ENCODE peak calls at places on chromosome 22, in eight cellular contexts. One of them, this sample, is unnamed.

GRCh38 chr22:44883011-44883421 is 126.8 kb downstream of the PHF21B start:
- DNase-seq in IMR-90: no peak
- DNase-seq in heart left ventricle: no peak
- DNase-seq in transverse colon: no peak
- DNase-seq in gastrocnemius medialis: no peak
- DNase-seq in suprapubic skin: peak; percentile 52
- DNase-seq in body of pancreas: no peak
- DNase-seq in adrenal gland: no peak
- DNase-seq in this sample: peak; percentile 41

GRCh38 chr22:36166518-36167220 is 6.1 kb upstream of the APOL3 start:
- DNase-seq in heart left ventricle: no peak
- DNase-seq in suprapubic skin: no peak
- DNase-seq in body of pancreas: no peak
- DNase-seq in gastrocnemius medialis: no peak
- DNase-seq in transverse colon: no peak
- DNase-seq in IMR-90: no peak
- DNase-seq in adrenal gland: no peak
- DNase-seq in this sample: no peak

GRCh38 chr22:33111491-33111890 is 53.3 kb upstream of the SYN3 start:
- DNase-seq in heart left ventricle: no peak
- DNase-seq in adrenal gland: no peak
- DNase-seq in suprapubic skin: no peak
- DNase-seq in IMR-90: no peak
- DNase-seq in transverse colon: no peak
- DNase-seq in body of pancreas: no peak
- DNase-seq in gastrocnemius medialis: no peak
- DNase-seq in this sample: no peak

GRCh38 chr22:32880906-32881596 is 79.5 kb downstream of the TIMP3 start:
- DNase-seq in body of pancreas: peak; percentile 38
- DNase-seq in IMR-90: peak; percentile 73
- DNase-seq in gastrocnemius medialis: no peak
- DNase-seq in adrenal gland: peak; percentile 94
- DNase-seq in suprapubic skin: no peak
- DNase-seq in transverse colon: peak; percentile 23
- DNase-seq in heart left ventricle: peak; percentile 94
- DNase-seq in this sample: peak; percentile 83

GRCh38 chr22:28075260-28075981 is 156.4 kb upstream of the PITPNB start:
- DNase-seq in suprapubic skin: no peak
- DNase-seq in heart left ventricle: peak; percentile 60
- DNase-seq in transverse colon: peak; percentile 8
- DNase-seq in IMR-90: peak; percentile 91
- DNase-seq in adrenal gland: peak; percentile 86
- DNase-seq in gastrocnemius medialis: peak; percentile 80
- DNase-seq in body of pancreas: peak; percentile 74
- DNase-seq in this sample: no peak

GRCh38 chr22:19473578-19473977 is 5.4 kb downstream of the UFD1 start:
- DNase-seq in gastrocnemius medialis: peak; percentile 88
- DNase-seq in suprapubic skin: no peak
- DNase-seq in IMR-90: no peak
- DNase-seq in body of pancreas: no peak
- DNase-seq in heart left ventricle: no peak
- DNase-seq in adrenal gland: peak; percentile 56
- DNase-seq in transverse colon: no peak
- DNase-seq in this sample: no peak

GRCh38 chr22:45754822-45755221 is 83.2 kb downstream of the ATXN10 start:
- DNase-seq in body of pancreas: no peak
- DNase-seq in gastrocnemius medialis: no peak
- DNase-seq in adrenal gland: no peak
- DNase-seq in transverse colon: no peak
- DNase-seq in suprapubic skin: no peak
- DNase-seq in heart left ventricle: no peak
- DNase-seq in IMR-90: no peak
- DNase-seq in this sample: no peak

GRCh38 chr22:44402196-44403111 is 89.7 kb upstream of the SHISAL1 start:
- DNase-seq in body of pancreas: peak; percentile 3
- DNase-seq in adrenal gland: no peak
- DNase-seq in gastrocnemius medialis: no peak
- DNase-seq in suprapubic skin: no peak
- DNase-seq in IMR-90: no peak
- DNase-seq in heart left ventricle: peak; percentile 18
- DNase-seq in transverse colon: no peak
- DNase-seq in this sample: peak; percentile 47

GRCh38 chr22:44620841-44621382 is 81.1 kb upstream of the PRR5 start:
- DNase-seq in heart left ventricle: no peak
- DNase-seq in body of pancreas: no peak
- DNase-seq in transverse colon: no peak
- DNase-seq in suprapubic skin: no peak
- DNase-seq in gastrocnemius medialis: no peak
- DNase-seq in adrenal gland: no peak
- DNase-seq in IMR-90: no peak
- DNase-seq in this sample: peak; percentile 80

GRCh38 chr22:35995772-35996171 is 32.9 kb downstream of the RBFOX2 start:
- DNase-seq in IMR-90: peak; percentile 99
- DNase-seq in suprapubic skin: peak; percentile 82
- DNase-seq in transverse colon: peak; percentile 66
- DNase-seq in heart left ventricle: peak; percentile 79
- DNase-seq in body of pancreas: peak; percentile 39
- DNase-seq in adrenal gland: peak; percentile 89
- DNase-seq in gastrocnemius medialis: peak; percentile 72
- DNase-seq in this sample: no peak

GRCh38 chr22:17366830-17367229 is 2.4 kb upstream of the CECR2 start:
- DNase-seq in adrenal gland: no peak
- DNase-seq in IMR-90: no peak
- DNase-seq in gastrocnemius medialis: peak; percentile 63
- DNase-seq in transverse colon: peak; percentile 17
- DNase-seq in body of pancreas: peak; percentile 50
- DNase-seq in heart left ventricle: peak; percentile 53
- DNase-seq in suprapubic skin: no peak
- DNase-seq in this sample: peak; percentile 81

GRCh38 chr22:34330432-34330831 is 410.2 kb upstream of the LARGE1 start:
- DNase-seq in IMR-90: no peak
- DNase-seq in heart left ventricle: no peak
- DNase-seq in transverse colon: no peak
- DNase-seq in gastrocnemius medialis: no peak
- DNase-seq in adrenal gland: no peak
- DNase-seq in body of pancreas: no peak
- DNase-seq in suprapubic skin: no peak
- DNase-seq in this sample: no peak

GRCh38 chr22:34319346-34319745 is 399.1 kb upstream of the LARGE1 start:
- DNase-seq in body of pancreas: no peak
- DNase-seq in adrenal gland: no peak
- DNase-seq in IMR-90: no peak
- DNase-seq in transverse colon: no peak
- DNase-seq in suprapubic skin: no peak
- DNase-seq in gastrocnemius medialis: no peak
- DNase-seq in heart left ventricle: no peak
- DNase-seq in this sample: no peak

GRCh38 chr22:34324763-34325162 is 404.5 kb upstream of the LARGE1 start:
- DNase-seq in suprapubic skin: no peak
- DNase-seq in body of pancreas: no peak
- DNase-seq in gastrocnemius medialis: no peak
- DNase-seq in transverse colon: no peak
- DNase-seq in adrenal gland: no peak
- DNase-seq in IMR-90: no peak
- DNase-seq in heart left ventricle: peak; percentile 75
- DNase-seq in this sample: no peak
- TF ChIP-seq POLR2A in suprapubic skin: no peak
- TF ChIP-seq POLR2A in body of pancreas: no peak
- TF ChIP-seq POLR2A in gastrocnemius medialis: no peak
- TF ChIP-seq POLR2A in transverse colon: no peak
- TF ChIP-seq POLR2A in adrenal gland: no peak
- TF ChIP-seq POLR2A in IMR-90: no peak
- TF ChIP-seq POLR2A in heart left ventricle: no peak
- TF ChIP-seq POLR2A in this sample: no peak

DNA sequence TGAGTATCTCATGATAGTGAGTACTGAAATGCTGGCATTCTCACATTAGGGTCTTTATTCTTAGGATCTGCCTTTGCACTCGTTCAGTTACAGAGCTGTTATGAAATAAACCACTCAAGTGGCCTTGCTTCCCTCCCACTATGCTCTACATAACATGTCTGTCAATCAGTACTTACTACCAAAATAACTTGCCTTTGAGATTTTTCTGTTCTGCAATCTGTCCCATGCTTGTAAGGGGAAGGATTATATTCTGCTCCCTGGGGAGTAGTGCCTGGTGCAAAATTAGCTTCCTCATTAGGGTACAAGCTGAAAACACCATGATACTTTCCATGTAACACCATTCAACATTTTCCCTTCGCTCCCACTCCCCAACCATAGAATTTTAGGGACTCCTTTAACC is 1.9 kb upstream of the GRAP2 start:
- DNase-seq in gastrocnemius medialis: no peak
- DNase-seq in suprapubic skin: no peak
- DNase-seq in body of pancreas: no peak
- DNase-seq in adrenal gland: no peak
- DNase-seq in heart left ventricle: no peak
- DNase-seq in transverse colon: no peak
- DNase-seq in IMR-90: no peak
- DNase-seq in this sample: no peak
- H3K27ac ChIP-seq in gastrocnemius medialis: no peak overlapping the region
- H3K27ac ChIP-seq in suprapubic skin: no peak overlapping the region
- H3K27ac ChIP-seq in body of pancreas: no peak overlapping the region
- H3K27ac ChIP-seq in adrenal gland: no peak overlapping the region
- H3K27ac ChIP-seq in heart left ventricle: no peak overlapping the region
- H3K27ac ChIP-seq in transverse colon: no peak overlapping the region
- H3K27ac ChIP-seq in IMR-90: no peak overlapping the region
- H3K27ac ChIP-seq in this sample: no peak overlapping the region

DNA sequence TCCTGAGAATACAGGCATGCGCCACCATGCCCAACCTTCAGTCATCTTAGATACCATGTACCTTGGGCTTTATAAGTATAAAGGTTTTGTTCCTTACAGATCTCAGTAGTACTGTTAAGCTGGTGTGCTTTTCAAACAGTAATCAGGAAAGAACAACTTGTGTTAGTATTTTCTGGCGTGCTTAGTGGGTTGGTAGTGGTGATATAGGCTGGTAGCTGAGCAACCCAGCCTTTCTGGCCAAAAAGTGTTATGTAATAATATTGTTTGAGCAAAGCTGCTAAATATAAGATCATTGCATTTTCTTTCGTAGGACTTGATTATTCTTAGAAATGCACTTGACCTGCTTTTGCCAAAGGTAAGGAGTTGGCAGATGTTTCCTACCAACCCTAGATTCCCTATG is 6.5 kb downstream of the ADSL start:
- DNase-seq in heart left ventricle: no peak
- DNase-seq in body of pancreas: no peak
- DNase-seq in transverse colon: no peak
- DNase-seq in adrenal gland: no peak
- DNase-seq in IMR-90: no peak
- DNase-seq in suprapubic skin: no peak
- DNase-seq in gastrocnemius medialis: no peak
- DNase-seq in this sample: no peak
- H3K36me3 ChIP-seq in heart left ventricle: peaks cover 92% of the 10 kb centered on the region
- H3K36me3 ChIP-seq in body of pancreas: no peaks in the 10 kb centered on the region
- H3K36me3 ChIP-seq in transverse colon: no peaks in the 10 kb centered on the region
- H3K36me3 ChIP-seq in adrenal gland: peaks cover 80% of the 10 kb centered on the region
- H3K36me3 ChIP-seq in IMR-90: peaks cover 25% of the 10 kb centered on the region
- H3K36me3 ChIP-seq in suprapubic skin: peaks cover 66% of the 10 kb centered on the region
- H3K36me3 ChIP-seq in gastrocnemius medialis: no peaks in the 10 kb centered on the region
- H3K36me3 ChIP-seq in this sample: peaks cover 96% of the 10 kb centered on the region

DNA sequence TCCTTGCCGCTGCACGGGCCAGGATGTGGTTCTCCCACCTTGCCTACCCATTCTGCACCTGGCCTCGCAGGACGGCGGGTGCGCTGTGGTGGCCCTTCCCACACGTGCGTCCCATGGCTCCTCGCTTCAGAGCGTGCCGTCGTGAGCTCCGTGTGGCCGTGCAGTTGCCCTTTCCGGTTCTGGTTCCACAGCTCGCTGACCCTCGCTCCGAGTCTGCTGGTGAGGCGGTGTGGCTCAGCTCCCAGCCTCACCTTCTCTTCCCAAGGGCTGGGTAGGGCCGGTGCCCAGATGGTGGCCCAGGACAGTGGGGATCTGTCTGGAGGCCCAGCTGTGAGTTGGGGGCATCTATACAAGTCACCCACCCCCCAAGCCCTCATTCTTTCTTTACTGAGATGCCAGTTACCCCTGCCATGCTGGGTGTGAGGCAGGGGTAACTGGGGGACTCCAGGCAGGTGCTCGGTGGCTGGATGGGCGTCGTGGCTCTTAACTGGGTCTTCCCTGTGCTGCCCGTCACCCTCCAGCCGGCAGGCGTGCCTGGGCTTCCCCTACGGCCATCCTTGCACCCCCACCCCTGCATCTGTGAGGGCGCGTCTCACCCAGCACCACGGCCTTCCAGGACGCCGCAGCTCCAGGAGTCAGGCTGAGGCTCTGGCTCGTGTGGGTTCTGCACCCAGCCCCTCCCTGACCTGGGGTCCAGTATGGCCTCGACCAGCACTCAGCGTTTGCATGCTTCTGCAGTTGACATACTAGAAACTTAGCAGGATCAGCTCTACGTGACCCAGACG is 395.2 kb downstream of the TBC1D22A start:
- DNase-seq in IMR-90: no peak
- DNase-seq in heart left ventricle: no peak
- DNase-seq in adrenal gland: no peak
- DNase-seq in suprapubic skin: no peak
- DNase-seq in gastrocnemius medialis: no peak
- DNase-seq in transverse colon: no peak
- DNase-seq in body of pancreas: no peak
- DNase-seq in this sample: no peak
- TF ChIP-seq POLR2A in IMR-90: no peak
- TF ChIP-seq POLR2A in heart left ventricle: no peak
- TF ChIP-seq POLR2A in adrenal gland: no peak
- TF ChIP-seq POLR2A in suprapubic skin: no peak
- TF ChIP-seq POLR2A in gastrocnemius medialis: no peak
- TF ChIP-seq POLR2A in transverse colon: no peak
- TF ChIP-seq POLR2A in body of pancreas: no peak
- TF ChIP-seq POLR2A in this sample: no peak

GRCh38 chr22:49965291-49966040 is 4.9 kb downstream of the PIM3 start:
- DNase-seq in body of pancreas: peak; percentile 23
- DNase-seq in adrenal gland: peak; percentile 56
- DNase-seq in IMR-90: no peak
- DNase-seq in heart left ventricle: peak; percentile 26
- DNase-seq in transverse colon: peak; percentile 16
- DNase-seq in suprapubic skin: peak; percentile 78
- DNase-seq in gastrocnemius medialis: peak; percentile 44
- DNase-seq in this sample: peak; percentile 82

GRCh38 chr22:49967333-49968241 is 7.0 kb downstream of the PIM3 start:
- DNase-seq in adrenal gland: peak; percentile 96
- DNase-seq in IMR-90: no peak
- DNase-seq in gastrocnemius medialis: peak; percentile 92
- DNase-seq in suprapubic skin: peak; percentile 85
- DNase-seq in heart left ventricle: peak; percentile 78
- DNase-seq in body of pancreas: peak; percentile 70
- DNase-seq in transverse colon: peak; percentile 52
- DNase-seq in this sample: peak; percentile 87

GRCh38 chr22:49964493-49965290 is 4.1 kb downstream of the PIM3 start:
- DNase-seq in gastrocnemius medialis: peak; percentile 30
- DNase-seq in suprapubic skin: peak; percentile 76
- DNase-seq in heart left ventricle: peak; percentile 27
- DNase-seq in adrenal gland: peak; percentile 59
- DNase-seq in body of pancreas: no peak
- DNase-seq in transverse colon: peak; percentile 17
- DNase-seq in IMR-90: no peak
- DNase-seq in this sample: peak; percentile 78

GRCh38 chr22:49966716-49967332 is 6.3 kb downstream of the PIM3 start:
- DNase-seq in transverse colon: peak; percentile 51
- DNase-seq in suprapubic skin: peak; percentile 86
- DNase-seq in adrenal gland: peak; percentile 87
- DNase-seq in IMR-90: no peak
- DNase-seq in gastrocnemius medialis: peak; percentile 76
- DNase-seq in body of pancreas: peak; percentile 41
- DNase-seq in heart left ventricle: peak; percentile 56
- DNase-seq in this sample: peak; percentile 91

GRCh38 chr22:49966041-49966715 is 5.6 kb downstream of the PIM3 start:
- DNase-seq in IMR-90: no peak
- DNase-seq in transverse colon: peak; percentile 21
- DNase-seq in adrenal gland: no peak
- DNase-seq in suprapubic skin: peak; percentile 79
- DNase-seq in body of pancreas: no peak
- DNase-seq in gastrocnemius medialis: peak; percentile 39
- DNase-seq in heart left ventricle: peak; percentile 27
- DNase-seq in this sample: peak; percentile 84
- H3K27ac ChIP-seq in IMR-90: peak overlapping the region; percentile 26
- H3K27ac ChIP-seq in transverse colon: peak overlapping the region; percentile 95
- H3K27ac ChIP-seq in adrenal gland: peak overlapping the region; percentile 98
- H3K27ac ChIP-seq in suprapubic skin: peak overlapping the region; percentile 99
- H3K27ac ChIP-seq in body of pancreas: peak overlapping the region; percentile 59
- H3K27ac ChIP-seq in gastrocnemius medialis: peak overlapping the region; percentile 90
- H3K27ac ChIP-seq in heart left ventricle: no peak overlapping the region
- H3K27ac ChIP-seq in this sample: peak overlapping the region; percentile 72